ENCODE peak calls at places on chromosomes 5 and 9, in seven cellular contexts. One of them, this sample, is unnamed.

GRCh38 chr9:35619800-35620158 is 1.6 kb upstream of the CD72 start:
- DNase-seq in SK-N-SH: no peak
- DNase-seq in HCT116: no peak
- DNase-seq in K562: no peak
- DNase-seq in GM12878: peak; percentile 55
- DNase-seq in HepG2: no peak
- DNase-seq in H1: no peak
- DNase-seq in this sample: no peak

GRCh38 chr5:143213851-143214363 is 189.6 kb downstream of the NR3C1 start:
- DNase-seq in H1: no peak
- DNase-seq in GM12878: peak; percentile 97
- DNase-seq in HepG2: no peak
- DNase-seq in SK-N-SH: no peak
- DNase-seq in K562: peak; percentile 76
- DNase-seq in HCT116: no peak
- DNase-seq in this sample: no peak

GRCh38 chr9:123316053-123316718 is 39.8 kb upstream of the CRB2 start:
- DNase-seq in HepG2: peak; percentile 89
- DNase-seq in GM12878: no peak
- DNase-seq in K562: no peak
- DNase-seq in H1: no peak
- DNase-seq in SK-N-SH: no peak
- DNase-seq in HCT116: no peak
- DNase-seq in this sample: no peak

GRCh38 chr9:116450378-116451139 is 236.5 kb upstream of the TRIM32 start:
- DNase-seq in SK-N-SH: no peak
- DNase-seq in HCT116: no peak
- DNase-seq in K562: no peak
- DNase-seq in HepG2: no peak
- DNase-seq in H1: no peak
- DNase-seq in GM12878: peak; percentile 51
- DNase-seq in this sample: no peak

GRCh38 chr5:115069087-115069968 is 100.4 kb downstream of the TRIM36 start:
- DNase-seq in GM12878: peak; percentile 12
- DNase-seq in SK-N-SH: peak; percentile 7
- DNase-seq in H1: no peak
- DNase-seq in HepG2: peak; percentile 64
- DNase-seq in HCT116: peak; percentile 51
- DNase-seq in K562: peak; percentile 46
- DNase-seq in this sample: peak; percentile 39

GRCh38 chr5:85814596-85814995 is 803.1 kb upstream of the COX7C start:
- DNase-seq in K562: no peak
- DNase-seq in HCT116: no peak
- DNase-seq in SK-N-SH: no peak
- DNase-seq in H1: peak; percentile 15
- DNase-seq in GM12878: no peak
- DNase-seq in HepG2: no peak
- DNase-seq in this sample: no peak

GRCh38 chr5:179209359-179210150 is 135.7 kb downstream of the ADAMTS2 start:
- DNase-seq in HCT116: no peak
- DNase-seq in GM12878: no peak
- DNase-seq in K562: no peak
- DNase-seq in H1: no peak
- DNase-seq in HepG2: no peak
- DNase-seq in SK-N-SH: no peak
- DNase-seq in this sample: no peak

GRCh38 chr5:4053111-4053510 is 457.5 kb downstream of the IRX1 start:
- DNase-seq in HCT116: no peak
- DNase-seq in GM12878: no peak
- DNase-seq in SK-N-SH: no peak
- DNase-seq in H1: no peak
- DNase-seq in K562: no peak
- DNase-seq in HepG2: no peak
- DNase-seq in this sample: no peak

GRCh38 chr5:89320441-89320840 is 437.5 kb upstream of the MEF2C start:
- DNase-seq in HCT116: no peak
- DNase-seq in H1: no peak
- DNase-seq in GM12878: no peak
- DNase-seq in K562: no peak
- DNase-seq in SK-N-SH: no peak
- DNase-seq in HepG2: no peak
- DNase-seq in this sample: no peak

GRCh38 chr9:34686732-34687131 is 4.3 kb downstream of the CCL19 start:
- DNase-seq in K562: no peak
- DNase-seq in GM12878: no peak
- DNase-seq in H1: no peak
- DNase-seq in HepG2: no peak
- DNase-seq in HCT116: no peak
- DNase-seq in SK-N-SH: no peak
- DNase-seq in this sample: no peak

GRCh38 chr5:61275841-61276240 is 56.2 kb upstream of the ZSWIM6 start:
- DNase-seq in HepG2: no peak
- DNase-seq in K562: peak; percentile 9
- DNase-seq in SK-N-SH: no peak
- DNase-seq in HCT116: no peak
- DNase-seq in GM12878: no peak
- DNase-seq in H1: no peak
- DNase-seq in this sample: no peak

GRCh38 chr9:117744856-117745389 is 40.7 kb downstream of the TLR4 start:
- DNase-seq in GM12878: no peak
- DNase-seq in K562: no peak
- DNase-seq in HCT116: no peak
- DNase-seq in HepG2: no peak
- DNase-seq in SK-N-SH: peak; percentile 56
- DNase-seq in H1: no peak
- DNase-seq in this sample: no peak

GRCh38 chr5:96999856-97000255 is 64.0 kb downstream of the LNPEP start:
- DNase-seq in SK-N-SH: no peak
- DNase-seq in GM12878: no peak
- DNase-seq in H1: no peak
- DNase-seq in HCT116: no peak
- DNase-seq in K562: no peak
- DNase-seq in HepG2: no peak
- DNase-seq in this sample: no peak

GRCh38 chr5:97000391-97000790 is 64.5 kb downstream of the LNPEP start:
- DNase-seq in H1: no peak
- DNase-seq in HCT116: no peak
- DNase-seq in HepG2: no peak
- DNase-seq in SK-N-SH: no peak
- DNase-seq in GM12878: no peak
- DNase-seq in K562: no peak
- DNase-seq in this sample: no peak

GRCh38 chr5:97004423-97005060 is 68.7 kb downstream of the LNPEP start:
- DNase-seq in H1: no peak
- DNase-seq in HepG2: no peak
- DNase-seq in K562: no peak
- DNase-seq in HCT116: no peak
- DNase-seq in GM12878: no peak
- DNase-seq in SK-N-SH: no peak
- DNase-seq in this sample: no peak

GRCh38 chr5:97006454-97006853 is 70.6 kb downstream of the LNPEP start:
- DNase-seq in SK-N-SH: no peak
- DNase-seq in K562: no peak
- DNase-seq in H1: no peak
- DNase-seq in HepG2: no peak
- DNase-seq in HCT116: no peak
- DNase-seq in GM12878: no peak
- DNase-seq in this sample: no peak

GRCh38 chr5:97002983-97003382 is 67.1 kb downstream of the LNPEP start:
- DNase-seq in H1: no peak
- DNase-seq in GM12878: no peak
- DNase-seq in K562: no peak
- DNase-seq in HCT116: no peak
- DNase-seq in SK-N-SH: no peak
- DNase-seq in HepG2: no peak
- DNase-seq in this sample: no peak
- TF ChIP-seq JUND in H1: no peak
- TF ChIP-seq JUND in GM12878: no peak
- TF ChIP-seq JUND in K562: no peak
- TF ChIP-seq JUND in HCT116: no peak
- TF ChIP-seq JUND in SK-N-SH: no peak
- TF ChIP-seq JUND in HepG2: no peak
- TF ChIP-seq JUND in this sample: no peak

GRCh38 chr5:127417534-127417933 is 99.9 kb upstream of the PRRC1 start:
- DNase-seq in HepG2: no peak
- DNase-seq in HCT116: no peak
- DNase-seq in SK-N-SH: no peak
- DNase-seq in K562: no peak
- DNase-seq in GM12878: no peak
- DNase-seq in H1: no peak
- DNase-seq in this sample: no peak
- TF ChIP-seq JUND in HepG2: no peak
- TF ChIP-seq JUND in HCT116: no peak
- TF ChIP-seq JUND in SK-N-SH: no peak
- TF ChIP-seq JUND in K562: no peak
- TF ChIP-seq JUND in GM12878: no peak
- TF ChIP-seq JUND in H1: no peak
- TF ChIP-seq JUND in this sample: no peak

GRCh38 chr5:124744170-124744911 is 2.1 kb downstream of the ZNF608 start:
- DNase-seq in K562: no peak
- DNase-seq in GM12878: no peak
- DNase-seq in HepG2: no peak
- DNase-seq in SK-N-SH: no peak
- DNase-seq in HCT116: no peak
- DNase-seq in H1: no peak
- DNase-seq in this sample: no peak
- TF ChIP-seq JUND in K562: no peak
- TF ChIP-seq JUND in GM12878: no peak
- TF ChIP-seq JUND in HepG2: no peak
- TF ChIP-seq JUND in SK-N-SH: peak; percentile 2
- TF ChIP-seq JUND in HCT116: no peak
- TF ChIP-seq JUND in H1: no peak
- TF ChIP-seq JUND in this sample: no peak

DNA sequence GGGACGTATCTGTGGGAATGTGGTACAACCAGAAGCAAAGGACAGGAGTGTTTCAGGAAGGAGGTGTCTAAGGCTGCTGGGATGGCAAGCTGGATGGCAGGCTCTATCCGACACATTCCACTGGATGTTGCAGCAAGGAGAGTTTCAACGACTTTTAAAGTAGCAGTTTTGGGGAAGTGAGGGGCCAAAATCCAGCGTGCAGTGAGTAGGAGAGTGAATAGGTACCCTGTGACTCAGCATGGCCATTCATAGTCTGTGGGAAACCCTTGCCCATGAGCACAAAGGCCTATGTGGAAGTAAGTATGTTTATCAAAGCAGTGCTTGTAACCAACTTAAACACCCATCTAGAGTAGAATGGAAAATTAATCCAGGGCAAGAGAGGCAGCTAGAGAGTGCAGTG is 664.7 kb downstream of the ACTL7B start:
- DNase-seq in HCT116: no peak
- DNase-seq in K562: no peak
- DNase-seq in H1: no peak
- DNase-seq in GM12878: no peak
- DNase-seq in HepG2: no peak
- DNase-seq in SK-N-SH: no peak
- DNase-seq in this sample: no peak
- TF ChIP-seq JUND in HCT116: no peak
- TF ChIP-seq JUND in K562: no peak
- TF ChIP-seq JUND in H1: no peak
- TF ChIP-seq JUND in GM12878: no peak
- TF ChIP-seq JUND in HepG2: no peak
- TF ChIP-seq JUND in SK-N-SH: no peak
- TF ChIP-seq JUND in this sample: no peak

GRCh38 chr5:144778546-144778945 is 607.9 kb downstream of the KCTD16 start:
- DNase-seq in GM12878: no peak
- DNase-seq in SK-N-SH: no peak
- DNase-seq in H1: no peak
- DNase-seq in HepG2: no peak
- DNase-seq in HCT116: no peak
- DNase-seq in K562: no peak
- DNase-seq in this sample: no peak
- TF ChIP-seq JUND in GM12878: no peak
- TF ChIP-seq JUND in SK-N-SH: no peak
- TF ChIP-seq JUND in H1: no peak
- TF ChIP-seq JUND in HepG2: no peak
- TF ChIP-seq JUND in HCT116: no peak
- TF ChIP-seq JUND in K562: no peak
- TF ChIP-seq JUND in this sample: no peak

GRCh38 chr5:8953016-8953415 is 592.9 kb downstream of the SEMA5A start:
- DNase-seq in GM12878: peak; percentile 23
- DNase-seq in HCT116: no peak
- DNase-seq in SK-N-SH: no peak
- DNase-seq in H1: no peak
- DNase-seq in K562: no peak
- DNase-seq in HepG2: no peak
- DNase-seq in this sample: no peak

GRCh38 chr5:8954801-8955200 is 591.1 kb downstream of the SEMA5A start:
- DNase-seq in HepG2: no peak
- DNase-seq in K562: no peak
- DNase-seq in H1: no peak
- DNase-seq in HCT116: no peak
- DNase-seq in SK-N-SH: peak; percentile 3
- DNase-seq in GM12878: no peak
- DNase-seq in this sample: no peak

GRCh38 chr5:8953911-8954310 is 592.0 kb downstream of the SEMA5A start:
- DNase-seq in HepG2: no peak
- DNase-seq in SK-N-SH: no peak
- DNase-seq in GM12878: no peak
- DNase-seq in H1: no peak
- DNase-seq in HCT116: no peak
- DNase-seq in K562: no peak
- DNase-seq in this sample: no peak

GRCh38 chr5:8949908-8950307 is 596.0 kb downstream of the SEMA5A start:
- DNase-seq in HCT116: no peak
- DNase-seq in SK-N-SH: no peak
- DNase-seq in H1: no peak
- DNase-seq in HepG2: no peak
- DNase-seq in GM12878: peak; percentile 71
- DNase-seq in K562: no peak
- DNase-seq in this sample: no peak

GRCh38 chr5:8952147-8952546 is 593.7 kb downstream of the SEMA5A start:
- DNase-seq in GM12878: no peak
- DNase-seq in K562: no peak
- DNase-seq in HCT116: no peak
- DNase-seq in SK-N-SH: no peak
- DNase-seq in HepG2: no peak
- DNase-seq in H1: no peak
- DNase-seq in this sample: no peak
- TF ChIP-seq JUND in GM12878: no peak
- TF ChIP-seq JUND in K562: no peak
- TF ChIP-seq JUND in HCT116: no peak
- TF ChIP-seq JUND in SK-N-SH: no peak
- TF ChIP-seq JUND in HepG2: no peak
- TF ChIP-seq JUND in H1: no peak
- TF ChIP-seq JUND in this sample: no peak

GRCh38 chr9:109922617-109923260 is 142.7 kb downstream of the PALM2AKAP2 start:
- DNase-seq in SK-N-SH: no peak
- DNase-seq in HepG2: no peak
- DNase-seq in H1: no peak
- DNase-seq in HCT116: no peak
- DNase-seq in GM12878: no peak
- DNase-seq in K562: no peak
- DNase-seq in this sample: no peak
- TF ChIP-seq JUND in SK-N-SH: no peak
- TF ChIP-seq JUND in HepG2: no peak
- TF ChIP-seq JUND in H1: no peak
- TF ChIP-seq JUND in HCT116: no peak
- TF ChIP-seq JUND in GM12878: no peak
- TF ChIP-seq JUND in K562: no peak
- TF ChIP-seq JUND in this sample: no peak

This sample was measured in T47D.